ENCODE peak calls at places on chromosomes 11 and 22, in six cellular contexts. D, X, Y, F, P and V are unnamed samples.

GRCh38 chr22:50445880-50446707 is 28.7 kb downstream of the SBF1 start:
- DNase-seq in D (no peak), X (no peak), Y (no peak), F (no peak), P (no peak), V (no peak)

GRCh38 chr11:12287009-12287373 is 90.4 kb upstream of the PARVA start:
- DNase-seq in D (no peak), X (no peak), Y (peak), F (no peak), P (peak), V (no peak)

GRCh38 chr22:19757140-19757984 is 3.2 kb upstream of the TBX1 start:
- DNase-seq in D (no peak), X (no peak), Y (no peak), F (no peak), P (no peak), V (no peak)

GRCh38 chr11:117795726-117796455 is 1.1 kb downstream of the DSCAML1 start:
- DNase-seq in D (peak), X (no peak), Y (no peak), F (no peak), P (no peak), V (no peak)

GRCh38 chr11:33158596-33158995 is 2.7 kb downstream of the CSTF3 start:
- DNase-seq in D (no peak), X (no peak), Y (no peak), F (no peak), P (no peak), V (no peak)

GRCh38 chr22:28600546-28601143 is 79.0 kb downstream of the TTC28 start:
- DNase-seq in D (peak), X (no peak), Y (no peak), F (peak), P (peak), V (peak)

GRCh38 chr11:69352715-69353325 is 58.9 kb downstream of the MYEOV start:
- DNase-seq in D (peak), X (no peak), Y (no peak), F (peak), P (peak), V (no peak)

GRCh38 chr22:49255741-49256318 is 571.8 kb downstream of the BRD1 start:
- DNase-seq in D (no peak), X (no peak), Y (no peak), F (no peak), P (no peak), V (no peak)

GRCh38 chr11:112962854-112963367 is 1.7 kb downstream of the NCAM1 start:
- DNase-seq in D (peak), X (peak), Y (peak), F (no peak), P (no peak), V (no peak)

GRCh38 chr22:19643448-19644313 is 70.6 kb upstream of the SEPTIN5 start:
- DNase-seq in D (no peak), X (no peak), Y (no peak), F (no peak), P (peak), V (no peak)

GRCh38 chr11:66047541-66048365 is 1.2 kb downstream of the GAL3ST3 start:
- DNase-seq in D (no peak), X (no peak), Y (no peak), F (no peak), P (no peak), V (no peak)

GRCh38 chr11:122424636-122425035 is 230.9 kb upstream of the UBASH3B start:
- DNase-seq in D (no peak), X (no peak), Y (no peak), F (no peak), P (no peak), V (no peak)

GRCh38 chr22:45688606-45689080 is 17.0 kb downstream of the ATXN10 start:
- DNase-seq in D (no peak), X (no peak), Y (peak), F (no peak), P (peak), V (no peak)

GRCh38 chr22:38454361-38455062 is 487 bp downstream of the KCNJ4 start:
- DNase-seq in D (peak), X (no peak), Y (no peak), F (no peak), P (no peak), V (peak)

GRCh38 chr11:131868769-131869482 is 498.5 kb downstream of the NTM start:
- DNase-seq in D (peak), X (no peak), Y (no peak), F (no peak), P (peak), V (no peak)

GRCh38 chr22:16721969-16722368 is 103.2 kb downstream of the XKR3 start:
- DNase-seq in D (no peak), X (no peak), Y (no peak), F (no peak), P (no peak), V (no peak)

GRCh38 chr11:12330491-12331231 is 46.7 kb upstream of the PARVA start:
- DNase-seq in D (peak), X (peak), Y (no peak), F (no peak), P (peak), V (peak)

GRCh38 chr11:68843703-68844312 is 2.1 kb upstream of the CPT1A start:
- DNase-seq in D (peak), X (no peak), Y (peak), F (peak), P (peak), V (peak)

GRCh38 chr22:26835929-26836528 is 178.6 kb downstream of the MIAT start:
- DNase-seq in D (peak), X (no peak), Y (no peak), F (peak), P (peak), V (peak)

GRCh38 chr11:10450451-10451398 is 4.3 kb upstream of the AMPD3 start:
- DNase-seq in D (peak), X (no peak), Y (peak), F (no peak), P (peak), V (no peak)

GRCh38 chr11:132352497-132352896 is 982.1 kb downstream of the NTM start:
- DNase-seq in D (no peak), X (no peak), Y (no peak), F (no peak), P (no peak), V (no peak)

GRCh38 chr11:110896358-110896757 is 184.1 kb upstream of the ARHGAP20 start:
- DNase-seq in D (no peak), X (no peak), Y (no peak), F (no peak), P (peak), V (no peak)

GRCh38 chr11:2468363-2469240 is 23.8 kb downstream of the KCNQ1 start:
- DNase-seq in D (no peak), X (no peak), Y (no peak), F (no peak), P (no peak), V (no peak)

GRCh38 chr22:26756675-26757293 is 99.4 kb downstream of the MIAT start:
- DNase-seq in D (peak), X (peak), Y (no peak), F (peak), P (peak), V (peak)